ENCODE peak calls at places on chromosomes 4 and X, in nine cellular contexts. Q, K, M, Z, X, V, O, U and R are unnamed samples.
A peak's percentile ranks its signal among the peaks of the same experiment; 100 is the strongest.

GRCh38 chr4:152360045-152360410 is 175.9 kb downstream of the FBXW7 start:
- DNase-seq in U (no peak), V (no peak), Q (peak; percentile 47), Z (no peak), X (no peak), M (no peak), K (no peak), O (no peak), R (no peak)

GRCh38 chr4:37767546-37767945 is 58.9 kb upstream of the PGM2 start:
- DNase-seq in U (no peak), K (no peak), V (no peak), X (no peak), M (peak; percentile 65), Z (peak; percentile 51), O (no peak), Q (peak; percentile 44), R (no peak)

GRCh38 chr4:25756503-25756902 is 100.9 kb downstream of the SLC34A2 start:
- DNase-seq in O (no peak), X (no peak), V (no peak), M (no peak), Z (no peak), U (no peak), K (no peak), Q (peak; percentile 29), R (no peak)

GRCh38 chr4:67465032-67465762 is 80.1 kb downstream of the CENPC start:
- DNase-seq in X (peak; percentile 65), O (no peak), M (no peak), Q (peak; percentile 55), U (no peak), Z (no peak), K (no peak), V (no peak), R (no peak)

GRCh38 chrX:39813631-39814246 is 284.0 kb downstream of the BCOR start:
- DNase-seq in O (no peak), U (no peak), V (no peak), K (no peak), X (no peak), Z (peak; percentile 87), Q (peak; percentile 69), M (peak; percentile 67), R (no peak)

GRCh38 chr4:166153539-166153938 is 280.5 kb downstream of the TLL1 start:
- DNase-seq in V (no peak), O (no peak), U (no peak), Z (no peak), K (no peak), M (no peak), Q (no peak), X (no peak), R (no peak)

GRCh38 chrX:18348047-18348446 is 6.4 kb downstream of the SCML2 start:
- DNase-seq in Z (no peak), U (no peak), K (no peak), O (no peak), M (no peak), Q (no peak), V (no peak), X (no peak), R (no peak)

GRCh38 chr4:141642068-141642467 is 5.7 kb downstream of the IL15 start:
- DNase-seq in Z (no peak), M (no peak), U (no peak), X (no peak), Q (no peak), V (no peak), O (no peak), K (no peak), R (no peak)

GRCh38 chr4:189525304-189525703 is 415.4 kb upstream of the FRG1 start:
- DNase-seq in V (no peak), M (no peak), U (no peak), Z (no peak), X (no peak), K (no peak), Q (no peak), O (no peak), R (no peak)
- H3K9me3 ChIP-seq in V (peaks cover 7% of the 10 kb centered on the region), M (peaks cover 19% of the 10 kb centered on the region), U (peaks cover 14% of the 10 kb centered on the region), Z (peaks cover 9% of the 10 kb centered on the region), X (no peaks in the 10 kb centered on the region), K (no peaks in the 10 kb centered on the region), Q (peaks cover 8% of the 10 kb centered on the region), O (no peaks in the 10 kb centered on the region), R (no peaks in the 10 kb centered on the region)

DNA sequence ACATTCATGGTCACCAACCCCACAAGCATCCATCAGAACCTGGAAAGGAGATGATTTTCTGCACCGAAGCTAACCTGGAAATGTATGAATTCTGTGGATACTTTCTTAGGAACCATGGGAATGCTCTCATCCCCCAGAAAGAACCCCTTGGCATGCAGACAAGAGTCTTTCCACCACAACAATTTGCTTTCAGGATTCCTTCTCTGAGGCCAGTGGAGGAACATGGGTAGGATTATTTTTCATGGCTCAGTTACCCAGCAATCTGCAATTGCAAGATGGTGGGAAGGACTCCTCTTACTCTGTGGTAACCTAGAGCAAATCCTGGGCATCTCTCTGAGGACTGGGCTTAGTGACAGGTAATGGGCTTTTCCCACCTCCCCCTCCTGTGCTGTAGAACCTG is 131.9 kb upstream of the MSX1 start:
- DNase-seq in M (no peak), O (no peak), Q (no peak), V (no peak), X (no peak), K (no peak), Z (no peak), U (no peak), R (no peak)
- H3K9me3 ChIP-seq in M (peaks cover 25% of the 10 kb centered on the region), O (peaks cover 15% of the 10 kb centered on the region), Q (peaks cover 20% of the 10 kb centered on the region), V (peaks cover 10% of the 10 kb centered on the region), X (no peaks in the 10 kb centered on the region), K (no peaks in the 10 kb centered on the region), Z (peaks cover 23% of the 10 kb centered on the region), U (peaks cover 27% of the 10 kb centered on the region), R (no peaks in the 10 kb centered on the region)

DNA sequence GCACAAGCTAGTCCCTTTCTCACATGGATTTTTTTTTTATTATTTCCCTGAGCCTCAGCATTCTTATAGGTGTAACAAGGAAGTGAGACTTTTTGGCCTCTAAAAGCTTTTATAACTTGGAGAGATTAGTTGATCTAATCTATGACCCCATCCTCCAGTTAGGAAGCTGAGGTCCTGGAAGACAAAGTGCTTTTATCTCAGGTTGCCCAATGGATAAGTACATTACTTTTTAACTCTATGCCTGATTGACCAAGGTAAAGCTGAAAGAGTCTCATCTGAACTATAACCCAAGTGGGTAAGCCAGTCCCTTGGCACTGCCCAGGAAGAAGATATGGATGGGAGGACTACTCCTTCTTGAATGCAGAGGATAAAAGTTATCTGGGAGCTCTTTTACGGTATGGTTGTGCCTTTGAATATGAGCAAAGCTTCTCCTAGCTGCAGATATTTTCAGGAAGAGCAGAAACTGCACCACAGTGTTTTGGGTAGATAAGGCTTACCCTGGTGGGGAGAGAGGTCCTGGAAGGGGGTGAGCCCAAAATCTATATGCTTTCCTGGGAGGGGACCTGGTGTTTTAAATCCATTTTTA is 40.2 kb downstream of the VSIG4 start:
- DNase-seq in U (no peak), V (no peak), M (no peak), X (no peak), Z (no peak), Q (no peak), O (no peak), K (no peak), R (no peak)
- H3K9me3 ChIP-seq in U (no peaks in the 10 kb centered on the region), V (no peaks in the 10 kb centered on the region), M (no peaks in the 10 kb centered on the region), X (no peaks in the 10 kb centered on the region), Z (no peaks in the 10 kb centered on the region), Q (no peaks in the 10 kb centered on the region), O (no peaks in the 10 kb centered on the region), K (no peaks in the 10 kb centered on the region), R (no peaks in the 10 kb centered on the region)

GRCh38 chr4:445410-445809 is 53.5 kb downstream of the ZNF721 start:
- DNase-seq in K (no peak), X (no peak), U (no peak), Q (no peak), Z (no peak), O (no peak), M (no peak), V (no peak), R (no peak)
- H3K9me3 ChIP-seq in K (peaks cover 52% of the 10 kb centered on the region), X (peaks cover 17% of the 10 kb centered on the region), U (peaks cover 30% of the 10 kb centered on the region), Q (peaks cover 69% of the 10 kb centered on the region), Z (peaks cover 89% of the 10 kb centered on the region), O (peaks cover 82% of the 10 kb centered on the region), M (peaks cover 100% of the 10 kb centered on the region), V (peaks cover 98% of the 10 kb centered on the region), R (peaks cover 55% of the 10 kb centered on the region)

DNA sequence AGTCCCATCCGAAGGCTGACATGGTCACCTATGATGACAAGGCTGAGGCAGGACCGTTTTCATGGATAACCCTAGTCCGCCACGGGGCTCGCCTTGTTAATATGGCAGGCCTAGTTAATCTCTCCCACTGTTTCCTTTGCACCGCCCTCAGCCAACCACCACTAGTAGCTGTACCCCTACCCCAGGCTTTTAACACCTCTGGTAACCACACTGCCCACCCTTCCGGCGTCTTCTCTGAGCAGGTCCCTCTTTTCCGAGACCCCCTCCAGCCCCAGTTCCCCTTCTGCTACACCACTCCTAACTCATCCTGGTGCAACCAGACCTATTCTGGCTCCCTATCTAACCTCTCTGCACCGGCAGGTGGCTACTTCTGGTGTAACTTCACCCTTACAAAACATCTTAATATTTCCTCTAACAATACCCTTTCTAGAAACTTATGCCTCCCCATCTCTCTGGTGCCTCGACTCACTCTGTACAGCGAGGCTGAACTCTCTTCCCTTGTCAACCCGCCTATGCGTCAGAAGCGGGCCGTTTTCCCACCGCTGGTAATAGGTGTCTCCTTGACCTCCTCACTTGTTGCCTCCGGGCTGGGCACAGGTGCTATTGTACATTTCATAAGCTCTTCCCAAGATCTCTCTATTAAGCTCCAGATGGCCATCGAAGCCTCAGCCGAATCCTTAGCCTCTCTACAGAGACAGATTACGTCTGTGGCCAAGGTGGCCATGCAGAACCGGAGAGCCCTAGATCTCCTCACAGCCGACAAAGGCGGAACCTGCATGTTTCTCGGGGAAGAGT is 964.4 kb downstream of the RPA4 start:
- DNase-seq in V (no peak), U (no peak), X (no peak), Z (no peak), K (no peak), Q (no peak), O (no peak), M (peak; percentile 27), R (no peak)
- H3K9me3 ChIP-seq in V (no peaks in the 10 kb centered on the region), U (peaks cover 37% of the 10 kb centered on the region), X (no peaks in the 10 kb centered on the region), Z (peaks cover 5% of the 10 kb centered on the region), K (no peaks in the 10 kb centered on the region), Q (peaks cover 44% of the 10 kb centered on the region), O (no peaks in the 10 kb centered on the region), M (no peaks in the 10 kb centered on the region), R (no peaks in the 10 kb centered on the region)

GRCh38 chr4:4887426-4887825 is 28.0 kb downstream of the MSX1 start:
- DNase-seq in V (no peak), K (no peak), M (no peak), O (no peak), Z (no peak), Q (no peak), X (no peak), U (no peak), R (no peak)
- H3K9me3 ChIP-seq in V (no peaks in the 10 kb centered on the region), K (no peaks in the 10 kb centered on the region), M (no peaks in the 10 kb centered on the region), O (no peaks in the 10 kb centered on the region), Z (no peaks in the 10 kb centered on the region), Q (no peaks in the 10 kb centered on the region), X (no peaks in the 10 kb centered on the region), U (no peaks in the 10 kb centered on the region), R (no peaks in the 10 kb centered on the region)

GRCh38 chr4:119580293-119580692 is 48.3 kb downstream of the PDE5A start:
- DNase-seq in U (no peak), K (no peak), V (no peak), Z (no peak), O (no peak), M (no peak), Q (no peak), X (no peak), R (no peak)
- H3K9me3 ChIP-seq in U (no peaks in the 10 kb centered on the region), K (no peaks in the 10 kb centered on the region), V (no peaks in the 10 kb centered on the region), Z (no peaks in the 10 kb centered on the region), O (no peaks in the 10 kb centered on the region), M (no peaks in the 10 kb centered on the region), Q (no peaks in the 10 kb centered on the region), X (no peaks in the 10 kb centered on the region), R (no peaks in the 10 kb centered on the region)